ENCODE peak calls at places on chromosomes 12 and 14, in seven cellular contexts. B is foreskin fibroblast, D is psoas muscle, X is AG10803, N is tibial nerve, Z is fibroblast of pulmonary artery, V is thoracic aorta. K is an unnamed sample.

GRCh38 chr12:100612557-100612956 is 39.1 kb downstream of the GAS2L3 start:
- DNase-seq in X (no peak), D (no peak), Z (no peak), N (no peak), B (no peak), V (no peak), K (no peak)

GRCh38 chr12:16730772-16731171 is 124.8 kb upstream of the LMO3 start:
- DNase-seq in B (no peak), X (no peak), Z (no peak), D (no peak), V (no peak), N (no peak), K (no peak)

GRCh38 chr14:88482524-88482923 is 72.3 kb downstream of the PTPN21 start:
- DNase-seq in V (no peak), N (no peak), Z (no peak), D (no peak), B (no peak), X (no peak), K (no peak)

GRCh38 chr14:85529803-85530574 is at the start of gene FLRT2:
- DNase-seq in D (peak), B (peak), V (no peak), X (peak), N (peak), Z (peak), K (peak)

GRCh38 chr14:90409209-90409730 is 12.4 kb downstream of the CALM1 start:
- DNase-seq in V (peak), N (peak), Z (peak), D (peak), X (peak), B (peak), K (peak)

GRCh38 chr12:103423061-103423473 is 72.7 kb downstream of the C12orf42 start:
- DNase-seq in D (no peak), N (no peak), B (no peak), V (no peak), X (no peak), Z (no peak), K (no peak)

GRCh38 chr12:86801439-86801838 is 545.2 kb upstream of the MGAT4C start:
- DNase-seq in X (no peak), B (no peak), D (no peak), Z (no peak), V (no peak), N (no peak), K (no peak)

GRCh38 chr12:52126605-52127578 is 47.4 kb downstream of the SMIM41 start:
- DNase-seq in D (no peak), X (no peak), N (no peak), Z (peak), V (no peak), B (peak), K (no peak)

GRCh38 chr12:123944696-123945095 is 27.9 kb downstream of the CCDC92 start:
- DNase-seq in B (no peak), N (no peak), X (no peak), V (no peak), Z (no peak), D (no peak), K (no peak)

GRCh38 chr12:130933269-130933995 is 20.3 kb upstream of the ADGRD1 start:
- DNase-seq in Z (no peak), B (no peak), N (peak), V (no peak), D (no peak), X (peak), K (no peak)

GRCh38 chr12:88947486-88948043 is 367.3 kb upstream of the KITLG start:
- DNase-seq in Z (no peak), B (no peak), N (no peak), X (no peak), V (no peak), D (no peak), K (no peak)

GRCh38 chr12:53968214-53969127 is 4.5 kb upstream of the HOXC11 start:
- DNase-seq in V (no peak), D (no peak), N (no peak), B (peak), X (no peak), Z (no peak), K (no peak)

GRCh38 chr12:21882635-21883034 is 58.6 kb downstream of the ABCC9 start:
- DNase-seq in B (no peak), X (no peak), Z (peak), N (no peak), D (no peak), V (no peak), K (no peak)

GRCh38 chr12:91361864-91362263 is 179.2 kb upstream of the DCN start:
- DNase-seq in X (peak), N (no peak), D (no peak), B (peak), Z (peak), V (no peak), K (peak)

GRCh38 chr12:23756416-23756815 is 193.1 kb downstream of the SOX5 start:
- DNase-seq in Z (no peak), V (no peak), X (no peak), N (no peak), D (no peak), B (no peak), K (no peak)

GRCh38 chr12:26028953-26029740 is 70.7 kb downstream of the RASSF8 start:
- DNase-seq in N (peak), B (peak), Z (peak), D (no peak), V (no peak), X (peak), K (peak)

GRCh38 chr14:72457641-72458040 is 436.3 kb downstream of the DPF3 start:
- DNase-seq in Z (peak), B (peak), V (no peak), N (no peak), X (peak), D (no peak), K (peak)

GRCh38 chr12:90043264-90043663 is 334.6 kb upstream of the ATP2B1 start:
- DNase-seq in V (no peak), Z (peak), D (no peak), X (no peak), B (peak), N (no peak), K (peak)

GRCh38 chr14:39218171-39218769 is 15.4 kb upstream of the MIA2 start:
- DNase-seq in Z (peak), B (peak), D (no peak), N (peak), V (no peak), X (peak), K (peak)

GRCh38 chr12:106074706-106075392 is 63.9 kb downstream of the NUAK1 start:
- DNase-seq in Z (peak), B (peak), V (no peak), X (peak), D (no peak), N (no peak), K (no peak)

GRCh38 chr12:62191747-62192485 is 68.3 kb upstream of the USP15 start:
- DNase-seq in V (no peak), N (no peak), D (no peak), B (peak), Z (peak), X (peak), K (peak)

GRCh38 chr14:61631044-61631692 is 64.1 kb upstream of the HIF1A start:
- DNase-seq in N (no peak), B (no peak), Z (no peak), V (no peak), X (no peak), D (no peak), K (no peak)

GRCh38 chr14:35016568-35016967 is 29.5 kb upstream of the FAM177A1 start:
- DNase-seq in Z (no peak), B (no peak), V (no peak), X (no peak), D (no peak), N (no peak), K (no peak)

GRCh38 chr14:105065280-105066228 is at the start of gene GPR132:
- DNase-seq in D (no peak), X (no peak), Z (peak), V (no peak), N (no peak), B (no peak), K (no peak)

GRCh38 chr12:100652488-100652887 is 79.0 kb downstream of the GAS2L3 start:
- DNase-seq in X (no peak), Z (no peak), N (no peak), B (no peak), V (no peak), D (no peak), K (no peak)

GRCh38 chr12:94074970-94075695 is 73.2 kb upstream of the PLXNC1 start:
- DNase-seq in V (no peak), X (peak), Z (peak), N (peak), B (peak), D (peak), K (peak)

GRCh38 chr14:64764641-64765520 is 60.7 kb downstream of the PLEKHG3 start:
- DNase-seq in V (no peak), B (peak), N (peak), D (peak), X (peak), Z (peak), K (peak)
- H3K4me3 ChIP-seq in V (peak), B (no peak), N (peak), D (peak), X (peak), Z (peak), K (no peak)

GRCh38 chr12:79546461-79547043 is 144.2 kb downstream of the PAWR start:
- DNase-seq in Z (peak), V (no peak), N (no peak), D (no peak), B (peak), X (no peak), K (no peak)

GRCh38 chr12:79547044-79547734 is 143.6 kb downstream of the PAWR start:
- DNase-seq in N (no peak), B (peak), X (peak), D (no peak), Z (peak), V (no peak), K (peak)

GRCh38 chr12:79548525-79548924 is 142.2 kb downstream of the PAWR start:
- DNase-seq in X (no peak), D (no peak), N (no peak), Z (no peak), V (no peak), B (no peak), K (no peak)

GRCh38 chr12:79549531-79550271 is 141.1 kb downstream of the PAWR start:
- DNase-seq in X (peak), D (no peak), V (no peak), N (no peak), B (no peak), Z (peak), K (no peak)

DNA sequence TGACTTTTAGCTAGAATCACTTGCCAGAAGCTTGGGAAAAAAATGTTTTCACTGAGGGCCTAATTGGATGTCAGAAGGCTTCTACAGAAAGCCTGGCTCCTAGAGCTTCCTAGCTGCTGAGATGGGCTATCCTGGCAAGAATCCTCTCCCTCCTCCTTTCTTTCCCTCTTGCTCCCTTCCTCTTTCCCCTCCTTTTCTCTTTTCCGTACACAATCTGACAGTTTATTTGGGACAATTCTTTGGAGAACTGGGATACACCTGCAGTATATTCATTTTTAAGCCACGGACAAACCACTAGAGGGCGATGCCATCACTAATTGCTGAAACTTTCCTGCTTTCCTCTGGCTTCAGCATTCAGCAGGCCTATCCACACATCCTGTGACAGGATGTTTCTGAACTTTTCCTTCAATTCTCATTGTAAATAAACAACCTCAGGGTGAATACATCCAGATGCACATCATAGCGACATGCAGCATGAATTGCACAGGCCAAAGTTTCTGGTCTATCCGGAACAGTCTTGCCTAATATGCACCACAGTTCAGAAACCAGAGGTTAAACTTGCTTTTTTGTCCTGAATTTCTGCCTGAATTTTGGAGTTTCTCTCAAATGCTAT is 142.9 kb downstream of the PAWR start:
- DNase-seq in B (peak), X (peak), N (peak), Z (peak), V (no peak), D (no peak), K (peak)
- TF ChIP-seq CTCF in B (peak), X (peak), N (peak), Z (peak), V (peak), D (peak), K (peak)

GRCh38 chr14:91412939-91413338 is 4.7 kb downstream of the CCDC88C start:
- DNase-seq in B (no peak), D (no peak), Z (no peak), X (no peak), V (no peak), N (no peak), K (no peak)

GRCh38 chr14:91415794-91416743 is 1.6 kb downstream of the CCDC88C start:
- DNase-seq in D (no peak), V (no peak), B (no peak), X (no peak), N (no peak), Z (no peak), K (no peak)

GRCh38 chr14:91416744-91417133 is 881 bp downstream of the CCDC88C start:
- DNase-seq in N (no peak), X (no peak), Z (no peak), D (no peak), V (no peak), B (no peak), K (no peak)

GRCh38 chr14:91413547-91414474 is 3.8 kb downstream of the CCDC88C start:
- DNase-seq in D (no peak), V (no peak), Z (no peak), B (no peak), X (no peak), N (no peak), K (no peak)

DNA sequence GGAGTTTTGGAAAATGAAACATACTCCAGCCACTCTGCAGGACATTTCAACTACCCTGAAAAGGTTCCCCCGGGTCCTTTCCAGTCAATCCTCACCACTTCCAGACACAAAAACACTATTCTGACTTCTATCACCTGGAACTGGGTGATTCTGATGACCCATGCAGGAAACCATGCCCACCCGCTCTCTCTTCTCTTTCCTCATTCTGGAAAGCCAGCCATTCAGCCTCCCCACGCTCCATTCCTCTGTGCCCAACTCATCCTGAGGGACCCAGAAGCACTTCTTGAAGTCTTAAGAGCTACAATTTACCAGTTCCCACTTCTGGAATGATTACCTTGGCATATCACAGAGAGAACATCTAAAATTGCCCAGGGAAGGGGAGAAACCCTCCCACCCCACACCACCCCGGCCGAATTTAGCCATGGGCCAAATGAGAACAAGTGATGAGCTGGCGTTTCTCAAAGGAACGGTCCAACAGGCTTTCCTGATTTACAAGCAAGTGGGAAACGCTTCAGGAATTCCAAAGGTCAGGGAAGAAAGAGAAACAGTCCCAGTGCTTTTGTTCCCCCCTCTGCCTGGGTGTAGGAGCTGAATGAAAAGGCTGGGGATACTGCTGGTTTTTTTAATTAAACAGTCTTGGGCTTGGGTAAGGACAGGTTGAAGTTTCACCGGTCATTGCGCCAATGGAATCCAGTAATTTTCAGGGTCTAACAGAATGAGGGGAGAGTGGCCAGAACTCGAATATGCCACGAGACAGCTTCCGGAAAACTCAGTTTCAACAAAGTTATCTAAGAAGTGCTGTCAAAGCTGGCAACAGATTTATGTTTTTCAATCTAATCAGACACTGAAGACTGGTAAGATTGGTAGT is 2.9 kb downstream of the CCDC88C start:
- DNase-seq in X (no peak), Z (no peak), V (no peak), D (no peak), B (no peak), N (no peak), K (no peak)
- H3K4me3 ChIP-seq in X (no peak), Z (no peak), V (no peak), D (no peak), B (no peak), N (no peak), K (no peak)

GRCh38 chr12:111194703-111195051 is 174.2 kb downstream of the PHETA1 start:
- DNase-seq in B (no peak), V (no peak), N (no peak), D (no peak), Z (no peak), X (no peak), K (no peak)
- TF ChIP-seq CTCF in B (no peak), V (no peak), N (no peak), D (no peak), Z (no peak), X (no peak), K (no peak)

K was measured in fibroblast of mammary gland.